ENCODE peak calls at places on chromosomes 7 and 10, in seven cellular contexts. Y is skeletal muscle cell, X is IMR-90, R is HFF-Myc, Q is A673, S is kidney epithelial cell, P is SK-N-SH. J is an unnamed sample.

GRCh38 chr10:69425513-69426298 is 9.0 kb upstream of the TACR2 start:
- DNase-seq in P (no peak), Q (no peak), R (no peak), X (no peak), Y (no peak), S (no peak), J (no peak)

GRCh38 chr10:74391786-74392185 is 240.8 kb downstream of the ADK start:
- DNase-seq in S (no peak), Q (no peak), X (no peak), R (no peak), P (no peak), Y (no peak), J (peak; percentile 3)

GRCh38 chr7:37694208-37695080 is 10.9 kb downstream of the GPR141 start:
- DNase-seq in X (no peak), P (no peak), Y (no peak), Q (no peak), R (no peak), S (no peak), J (no peak)

GRCh38 chr7:107615910-107616680 is 36.0 kb downstream of the BCAP29 start:
- DNase-seq in R (no peak), Q (no peak), X (peak; percentile 13), Y (no peak), S (no peak), P (no peak), J (no peak)

GRCh38 chr10:490891-491571 is 198.4 kb downstream of the DIP2C start:
- DNase-seq in S (no peak), P (peak; percentile 53), R (no peak), X (peak; percentile 60), Y (peak; percentile 61), Q (no peak), J (peak; percentile 65)

GRCh38 chr10:104256335-104257080 is 1.8 kb downstream of the GSTO1 start:
- DNase-seq in X (no peak), R (no peak), Y (no peak), Q (no peak), S (no peak), P (peak; percentile 23), J (peak; percentile 30)

GRCh38 chr10:45454262-45454661 is 80.2 kb downstream of the ALOX5 start:
- DNase-seq in Y (no peak), P (no peak), R (no peak), S (no peak), X (no peak), Q (no peak), J (peak; percentile 8)

GRCh38 chr7:13851756-13852155 is 137.7 kb downstream of the ETV1 start:
- DNase-seq in P (peak; percentile 33), Y (peak; percentile 52), Q (peak; percentile 76), S (peak; percentile 14), R (no peak), X (peak; percentile 89), J (peak; percentile 38)

GRCh38 chr10:71779641-71780040 is 6.3 kb upstream of the VSIR start:
- DNase-seq in Q (no peak), R (no peak), S (no peak), P (no peak), X (no peak), Y (no peak), J (no peak)

GRCh38 chr10:50990568-50991495 is 83.5 kb upstream of the PRKG1 start:
- DNase-seq in S (peak; percentile 34), Y (peak; percentile 87), R (no peak), Q (peak; percentile 36), X (peak; percentile 95), P (peak; percentile 72), J (peak; percentile 91)

GRCh38 chr7:2527505-2528464 is 8.2 kb downstream of the LFNG start:
- DNase-seq in P (no peak), X (peak; percentile 66), Y (no peak), R (no peak), S (no peak), Q (peak; percentile 63), J (peak; percentile 50)

GRCh38 chr7:22863156-22863899 is 40.7 kb upstream of the TOMM7 start:
- DNase-seq in Q (no peak), Y (no peak), P (no peak), X (no peak), S (no peak), R (no peak), J (no peak)

GRCh38 chr7:133742709-133743538 is 384.2 kb upstream of the LRGUK start:
- DNase-seq in S (no peak), P (peak; percentile 36), Q (peak; percentile 39), X (peak; percentile 36), Y (peak; percentile 4), R (no peak), J (peak; percentile 56)

GRCh38 chr10:91700788-91701444 is 68.0 kb upstream of the PPP1R3C start:
- DNase-seq in Q (peak; percentile 11), R (no peak), X (peak; percentile 81), S (no peak), P (no peak), Y (no peak), J (peak; percentile 73)

GRCh38 chr7:32941996-32942782 is 15.1 kb upstream of the FKBP9 start:
- DNase-seq in Q (peak; percentile 75), P (peak; percentile 88), R (no peak), S (no peak), X (peak; percentile 32), Y (no peak), J (peak; percentile 56)

DNA sequence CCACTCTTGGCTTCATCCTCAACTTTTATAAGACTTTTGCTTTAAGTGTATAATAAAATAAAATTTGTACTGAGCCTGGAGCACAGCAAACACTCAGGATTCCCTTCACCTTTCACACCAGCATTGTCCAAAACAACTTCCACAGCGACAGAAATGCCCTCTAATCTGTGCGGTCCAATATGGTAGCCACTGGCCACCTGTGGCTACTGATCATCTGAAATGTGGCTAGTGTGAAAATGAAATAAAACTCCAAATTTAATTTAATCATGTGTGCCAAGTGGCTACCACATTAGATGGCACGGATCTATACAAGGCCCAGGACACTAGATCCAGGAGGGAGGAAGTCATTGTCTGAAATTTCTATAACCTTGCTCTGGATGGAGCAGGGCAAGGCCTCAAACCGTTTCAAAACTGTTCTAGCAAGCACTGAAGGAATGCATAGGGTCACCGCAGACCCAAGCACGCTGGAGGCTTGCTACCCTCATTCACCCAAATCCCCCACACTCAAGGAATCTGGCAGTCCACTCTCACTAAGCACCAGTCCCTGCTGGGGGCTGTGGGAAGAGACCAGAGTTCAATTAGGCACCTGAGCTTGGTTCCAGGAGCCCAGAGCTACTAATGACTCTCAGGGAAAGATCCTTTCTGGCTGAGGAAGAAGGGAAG is 6.3 kb upstream of the MYO1G start:
- DNase-seq in R (no peak), S (no peak), Y (no peak), Q (no peak), P (peak; percentile 33), X (no peak), J (no peak)
- H3K4me3 ChIP-seq in R (peak overlapping the region; percentile 98), S (peak overlapping the region; percentile 85), Y (peak overlapping the region; percentile 93), Q (peak overlapping the region; percentile 74), P (peak overlapping the region; percentile 79), X (peak overlapping the region; percentile 8), J (peak overlapping the region; percentile 73)

DNA sequence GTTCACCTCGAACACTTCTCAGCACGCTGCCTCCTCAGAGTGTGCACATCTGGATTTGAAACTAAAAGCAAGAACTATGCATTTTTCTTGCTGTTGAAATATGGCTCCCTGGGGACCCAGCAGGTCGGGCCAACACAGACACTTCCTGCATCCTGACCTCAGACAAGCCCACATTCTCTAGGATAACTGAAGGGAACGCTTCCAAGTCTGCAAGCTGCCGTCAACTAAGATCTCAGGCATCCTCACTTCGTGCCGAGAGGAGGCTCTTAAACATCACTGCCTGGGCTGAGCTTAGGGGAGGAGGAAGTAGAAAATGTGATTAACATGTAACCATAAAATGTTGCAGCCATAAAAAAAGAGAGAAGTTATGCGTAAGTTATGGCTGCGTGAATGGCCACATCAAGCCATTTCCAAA is 65.5 kb downstream of the PYROXD2 start:
- DNase-seq in P (no peak), R (peak; percentile 99), X (peak; percentile 99), Q (peak; percentile 80), S (peak; percentile 19), Y (peak; percentile 100), J (peak; percentile 99)
- H3K4me3 ChIP-seq in P (no peak overlapping the region), R (no peak overlapping the region), X (no peak overlapping the region), Q (no peak overlapping the region), S (no peak overlapping the region), Y (no peak overlapping the region), J (no peak overlapping the region)

DNA sequence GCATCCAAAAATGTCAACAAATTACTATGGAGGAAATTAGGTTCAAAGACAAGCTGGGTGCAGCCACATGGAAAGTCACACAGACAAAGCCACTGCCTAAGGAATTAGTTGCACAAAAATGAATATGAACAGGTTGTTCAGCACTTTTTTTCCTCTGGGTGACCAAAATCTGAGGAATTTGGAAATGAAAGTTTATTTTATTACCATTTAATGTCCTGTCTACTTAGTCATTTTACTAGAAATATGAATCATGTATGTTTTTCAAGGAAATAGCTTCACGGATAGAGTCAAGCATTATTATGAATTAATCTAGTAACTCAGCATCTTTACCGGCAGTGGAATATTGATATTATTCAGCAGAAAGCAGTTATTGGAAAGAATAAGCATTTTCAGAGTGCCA is 106.3 kb downstream of the ANK3 start:
- DNase-seq in S (no peak), X (peak; percentile 13), Y (no peak), R (no peak), Q (no peak), P (no peak), J (no peak)
- H3K4me3 ChIP-seq in S (no peak overlapping the region), X (no peak overlapping the region), Y (no peak overlapping the region), R (no peak overlapping the region), Q (no peak overlapping the region), P (no peak overlapping the region), J (no peak overlapping the region)

DNA sequence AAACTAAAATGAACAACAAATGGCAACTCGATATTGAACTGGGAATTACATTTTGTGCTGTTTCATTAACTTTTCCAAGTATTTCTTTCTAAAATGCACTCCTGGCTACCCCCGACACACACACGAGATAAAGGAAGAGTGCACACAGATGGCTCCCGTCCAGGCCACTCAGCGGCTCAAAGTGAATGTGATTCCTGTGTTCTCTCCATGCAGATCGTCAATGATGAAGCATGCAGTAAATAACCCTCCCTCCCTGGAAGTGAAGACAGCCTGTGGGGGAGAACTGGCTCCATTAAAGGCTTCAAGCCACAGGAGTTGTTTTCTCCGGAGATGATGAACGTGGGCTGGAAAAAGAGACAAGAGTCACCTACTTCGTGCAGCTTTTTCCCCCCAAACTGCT is 21.4 kb upstream of the ADRB1 start:
- DNase-seq in Q (no peak), S (no peak), P (no peak), X (no peak), Y (peak; percentile 78), R (no peak), J (peak; percentile 38)
- H3K4me3 ChIP-seq in Q (no peak overlapping the region), S (no peak overlapping the region), P (no peak overlapping the region), X (no peak overlapping the region), Y (no peak overlapping the region), R (no peak overlapping the region), J (no peak overlapping the region)

J was measured in fibroblast of pulmonary artery.